ENCODE peak calls at places on chromosomes 12 and 14, in eight cellular contexts. H is GM23338, O is K562, C is H1, X is HCT116, W is endothelial cell of umbilical vein, U is HepG2, J is GM12878. K is an unnamed sample.

GRCh38 chr12:16075887-16076286 is 164.8 kb downstream of the DERA start:
- DNase-seq in H (no peak), X (no peak), O (no peak), W (no peak), J (no peak), C (no peak), U (no peak), K (no peak)

GRCh38 chr12:70815866-70816470 is 104.6 kb downstream of the PTPRR start:
- DNase-seq in X (no peak), J (no peak), H (no peak), O (no peak), U (no peak), W (no peak), C (no peak), K (no peak)

GRCh38 chr12:112759786-112760185 is 31.8 kb upstream of the RPH3A start:
- DNase-seq in O (no peak), X (no peak), J (no peak), U (no peak), C (no peak), H (no peak), W (no peak), K (no peak)

GRCh38 chr12:6458281-6459003 is 6.6 kb downstream of the TAPBPL start:
- DNase-seq in O (no peak), U (no peak), J (no peak), W (no peak), C (no peak), H (no peak), X (no peak), K (no peak)

GRCh38 chr12:107536613-107537012 is 149.0 kb upstream of the PWP1 start:
- DNase-seq in O (no peak), X (no peak), C (no peak), U (no peak), W (no peak), J (no peak), H (no peak), K (no peak)

GRCh38 chr12:31017535-31017934 is 56.1 kb upstream of the DDX11 start:
- DNase-seq in X (no peak), H (no peak), W (peak), C (no peak), U (no peak), O (no peak), J (no peak), K (no peak)

GRCh38 chr14:79417961-79418360 is 793.3 kb downstream of the DIO2 start:
- DNase-seq in O (no peak), X (no peak), U (no peak), C (no peak), W (peak), H (no peak), J (no peak), K (no peak)

GRCh38 chr12:28235017-28235416 is 44.8 kb downstream of the CCDC91 start:
- DNase-seq in O (no peak), C (no peak), U (no peak), X (no peak), W (no peak), H (no peak), J (no peak), K (no peak)

GRCh38 chr14:69101331-69101826 is 51.5 kb downstream of the DCAF5 start:
- DNase-seq in H (peak), O (peak), U (no peak), X (peak), C (no peak), W (peak), J (no peak), K (no peak)

GRCh38 chr12:80293347-80293746 is 150.7 kb upstream of the PTPRQ start:
- DNase-seq in W (no peak), C (no peak), U (no peak), H (no peak), J (peak), X (no peak), O (no peak), K (no peak)

GRCh38 chr12:8493084-8493483 is 20.2 kb upstream of the CLEC4D start:
- DNase-seq in H (no peak), J (peak), U (no peak), W (no peak), X (no peak), C (no peak), O (no peak), K (no peak)

GRCh38 chr12:4082809-4083447 is 190.6 kb upstream of the CCND2 start:
- DNase-seq in O (no peak), X (no peak), J (no peak), W (no peak), C (no peak), U (no peak), H (no peak), K (no peak)

GRCh38 chr14:53969326-53969725 is 12.7 kb upstream of the BMP4 start:
- DNase-seq in O (no peak), H (no peak), J (no peak), U (no peak), X (no peak), C (no peak), W (no peak), K (no peak)

GRCh38 chr14:49992901-49993335 is 100.0 kb downstream of the ARF6 start:
- DNase-seq in C (no peak), U (peak), W (no peak), X (no peak), O (no peak), H (no peak), J (peak), K (no peak)

GRCh38 chr12:59329457-59329856 is 266.4 kb upstream of the SLC16A7 start:
- DNase-seq in W (no peak), H (no peak), X (no peak), U (no peak), J (no peak), C (no peak), O (no peak), K (no peak)

GRCh38 chr14:54673193-54674121 is 106.5 kb downstream of the SAMD4A start:
- DNase-seq in W (no peak), X (no peak), J (no peak), C (no peak), H (peak), U (no peak), O (peak), K (no peak)

GRCh38 chr14:54784060-54784459 is 118.6 kb downstream of the GCH1 start:
- DNase-seq in X (no peak), H (no peak), U (no peak), O (no peak), W (no peak), C (no peak), J (no peak), K (no peak)

GRCh38 chr12:6860942-6861341 is 6.4 kb upstream of the TPI1 start:
- DNase-seq in O (no peak), U (no peak), H (no peak), W (no peak), J (no peak), C (no peak), X (no peak), K (no peak)

GRCh38 chr14:105135700-105136395 is 32.7 kb downstream of the JAG2 start:
- DNase-seq in X (no peak), H (no peak), U (no peak), W (no peak), C (no peak), O (no peak), J (no peak), K (no peak)

GRCh38 chr12:27523305-27523641 is 733 bp upstream of the PPFIBP1 start:
- DNase-seq in W (no peak), C (no peak), X (no peak), J (no peak), O (no peak), H (no peak), U (no peak), K (no peak)

GRCh38 chr14:24734917-24735500 is 101.0 kb upstream of the GZMB start:
- DNase-seq in J (no peak), U (peak), W (peak), O (peak), H (peak), X (peak), C (no peak), K (peak)

GRCh38 chr12:132444957-132445883 is 44.7 kb upstream of the FBRSL1 start:
- DNase-seq in O (no peak), H (peak), U (no peak), J (no peak), W (no peak), C (no peak), X (no peak), K (no peak)

GRCh38 chr12:132955094-132955932 is 793 bp downstream of the ZNF605 start:
- DNase-seq in C (no peak), J (no peak), H (peak), O (no peak), U (peak), X (no peak), W (peak), K (no peak)

GRCh38 chr12:93763746-93764147 is 86.6 kb downstream of the CRADD start:
- DNase-seq in O (no peak), H (peak), X (no peak), C (no peak), W (no peak), U (no peak), J (no peak), K (no peak)

GRCh38 chr12:52344111-52344510 is 22.9 kb upstream of the KRT83 start:
- DNase-seq in O (no peak), X (no peak), H (no peak), W (no peak), J (no peak), U (no peak), C (no peak), K (no peak)

GRCh38 chr14:88299865-88300264 is 23.2 kb downstream of the KCNK10 start:
- DNase-seq in J (no peak), W (no peak), H (no peak), U (no peak), O (no peak), X (no peak), C (no peak), K (no peak)

GRCh38 chr12:27477049-27477448 is 30.5 kb downstream of the SMCO2 start:
- DNase-seq in H (no peak), W (no peak), J (no peak), X (no peak), C (no peak), U (no peak), O (no peak), K (no peak)

GRCh38 chr12:5710260-5710878 is 234.7 kb downstream of the ANO2 start:
- DNase-seq in H (no peak), W (no peak), U (no peak), O (no peak), J (no peak), X (no peak), C (no peak), K (no peak)

GRCh38 chr14:95281560-95282176 is 38.0 kb downstream of the CLMN start:
- DNase-seq in H (no peak), W (no peak), C (no peak), X (no peak), U (no peak), O (no peak), J (no peak), K (no peak)

GRCh38 chr12:62170241-62170640 is 90.0 kb upstream of the USP15 start:
- DNase-seq in X (no peak), J (no peak), U (no peak), C (no peak), W (no peak), O (no peak), H (no peak), K (no peak)

GRCh38 chr14:100293497-100294212 is 12.6 kb downstream of the SLC25A29 start:
- DNase-seq in U (no peak), J (no peak), H (no peak), X (no peak), C (no peak), W (no peak), O (no peak), K (no peak)

GRCh38 chr12:23621910-23622309 is 327.6 kb downstream of the SOX5 start:
- DNase-seq in X (no peak), J (no peak), O (no peak), C (no peak), U (no peak), H (no peak), W (peak), K (no peak)

GRCh38 chr12:6635856-6636521 is at the start of gene LPAR5:
- DNase-seq in W (no peak), U (no peak), J (no peak), H (peak), X (peak), O (peak), C (no peak), K (no peak)

GRCh38 chr12:114665411-114666181 is 18.4 kb downstream of the TBX3 start:
- DNase-seq in H (peak), X (no peak), U (no peak), C (no peak), W (no peak), J (no peak), O (no peak), K (peak)

GRCh38 chr12:105738036-105738435 is 400.7 kb downstream of the NUAK1 start:
- DNase-seq in X (no peak), W (peak), C (no peak), U (no peak), J (no peak), O (no peak), H (no peak), K (no peak)

GRCh38 chr12:129196927-129197326 is 343.6 kb downstream of the GLT1D1 start:
- DNase-seq in J (no peak), X (no peak), C (no peak), H (no peak), U (no peak), O (no peak), W (no peak), K (no peak)

GRCh38 chr12:2984698-2985097 is 25.5 kb downstream of the TEAD4 start:
- DNase-seq in J (no peak), H (no peak), X (no peak), W (no peak), U (no peak), C (no peak), O (no peak), K (no peak)

GRCh38 chr12:6328045-6328779 is 13.7 kb downstream of the TNFRSF1A start:
- DNase-seq in H (no peak), O (no peak), W (no peak), X (no peak), U (no peak), C (no peak), J (no peak), K (no peak)

GRCh38 chr14:91186515-91187066 is 57.9 kb downstream of the GPR68 start:
- DNase-seq in W (no peak), J (no peak), O (no peak), C (no peak), U (no peak), H (no peak), X (no peak), K (no peak)

GRCh38 chr12:12819221-12819620 is 6.1 kb downstream of the DDX47 start:
- DNase-seq in C (no peak), X (no peak), H (no peak), W (no peak), U (no peak), O (no peak), J (no peak), K (no peak)

GRCh38 chr12:12821975-12822374 is 8.8 kb downstream of the DDX47 start:
- DNase-seq in X (no peak), H (no peak), O (no peak), W (no peak), J (no peak), U (no peak), C (no peak), K (no peak)

GRCh38 chr12:12818693-12819092 is 5.5 kb downstream of the DDX47 start:
- DNase-seq in C (no peak), H (no peak), U (no peak), X (no peak), O (no peak), W (no peak), J (no peak), K (no peak)

GRCh38 chr12:12817611-12818010 is 4.5 kb downstream of the DDX47 start:
- DNase-seq in W (no peak), X (no peak), C (no peak), O (no peak), U (no peak), H (no peak), J (no peak), K (no peak)

GRCh38 chr12:12819752-12820311 is 6.7 kb downstream of the DDX47 start:
- DNase-seq in O (no peak), J (no peak), X (no peak), W (peak), H (no peak), C (no peak), U (no peak), K (no peak)
- TF ChIP-seq POLR2AphosphoS5 in O (no peak), J (no peak), X (no peak), W (no peak), H (no peak), C (no peak), U (no peak), K (no peak)

GRCh38 chr14:22887260-22887989 is 4.4 kb downstream of the REM2 start:
- DNase-seq in X (peak), C (no peak), W (no peak), O (peak), U (no peak), H (peak), J (peak), K (no peak)

GRCh38 chr14:22886500-22887259 is 3.7 kb downstream of the REM2 start:
- DNase-seq in U (no peak), H (peak), O (peak), C (no peak), W (peak), J (peak), X (peak), K (no peak)

GRCh38 chr14:22885975-22886374 is 3.0 kb downstream of the REM2 start:
- DNase-seq in C (no peak), X (no peak), J (no peak), O (no peak), U (no peak), W (no peak), H (no peak), K (no peak)

GRCh38 chr14:22888662-22889061 is 5.6 kb downstream of the REM2 start:
- DNase-seq in W (no peak), C (no peak), O (no peak), U (no peak), J (peak), H (no peak), X (no peak), K (no peak)

DNA sequence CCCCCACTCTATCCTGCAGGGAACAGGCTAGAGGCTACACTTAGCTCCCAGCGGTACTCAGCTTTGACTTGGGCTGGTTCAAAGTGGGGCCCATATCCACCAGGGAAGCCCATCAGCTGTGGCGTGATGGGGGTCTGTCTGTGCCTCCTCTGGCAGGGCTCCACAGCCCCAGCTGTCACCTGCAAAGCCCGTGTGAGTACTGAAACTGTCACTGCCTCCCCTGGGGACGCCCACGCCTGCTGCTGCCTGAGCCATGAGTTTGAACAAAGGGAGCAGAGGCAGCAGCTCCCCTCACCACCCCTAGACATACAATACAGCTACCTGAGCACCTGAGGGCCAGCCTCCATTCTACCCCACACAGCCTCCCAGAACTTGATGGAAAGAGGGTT is 5.0 kb downstream of the REM2 start:
- DNase-seq in U (no peak), H (no peak), W (no peak), C (no peak), X (no peak), J (peak), O (no peak), K (no peak)
- H3K27ac ChIP-seq in U (no peak), H (no peak), W (no peak), C (no peak), X (peak), J (peak), O (peak), K (no peak)

GRCh38 chr12:20370001-20370381 is 1.7 kb downstream of the PDE3A start:
- DNase-seq in J (no peak), C (peak), U (no peak), W (peak), H (peak), X (no peak), O (no peak), K (no peak)
- TF ChIP-seq EZH2 in J (no peak), C (no peak), U (no peak), W (no peak), H (no peak), X (no peak), O (no peak), K (no peak)

GRCh38 chr12:46450279-46450748 is 77.7 kb upstream of the SLC38A2 start:
- DNase-seq in U (no peak), O (peak), X (no peak), J (no peak), C (no peak), W (peak), H (no peak), K (no peak)
- TF ChIP-seq POLR2AphosphoS5 in U (no peak), O (no peak), X (peak), J (no peak), C (no peak), W (peak), H (no peak), K (no peak)

DNA sequence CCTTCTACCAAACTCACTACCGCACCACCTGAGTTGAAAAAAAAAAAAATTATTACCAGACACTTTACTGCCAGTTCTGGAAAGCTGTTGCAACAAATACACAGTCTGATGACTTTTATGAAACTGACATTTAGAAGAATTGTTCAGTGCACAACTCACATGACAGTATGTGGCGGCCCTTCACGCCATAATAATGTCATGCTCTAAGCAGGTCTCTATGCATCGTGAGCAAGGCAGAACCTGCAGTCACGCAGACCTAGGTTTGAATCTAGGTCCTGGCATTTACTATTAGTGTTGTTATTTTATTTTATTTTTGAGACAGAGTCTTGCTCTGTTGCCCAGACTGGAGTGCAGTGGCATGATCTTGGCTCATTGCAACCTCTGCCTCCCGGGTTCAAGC is 8.1 kb downstream of the MYL2 start:
- DNase-seq in X (no peak), U (no peak), O (no peak), H (no peak), J (no peak), C (no peak), W (no peak), K (no peak)
- H3K27ac ChIP-seq in X (no peak), U (no peak), O (no peak), H (no peak), J (peak), C (no peak), W (no peak), K (no peak)

GRCh38 chr14:76307786-76308780 is 67.9 kb upstream of the ESRRB start:
- DNase-seq in J (no peak), H (no peak), W (no peak), X (no peak), C (no peak), O (no peak), U (no peak), K (no peak)

GRCh38 chr14:76304536-76305473 is 71.1 kb upstream of the ESRRB start:
- DNase-seq in U (no peak), J (no peak), W (no peak), H (no peak), C (no peak), O (no peak), X (no peak), K (no peak)

GRCh38 chr14:76306131-76306530 is 69.8 kb upstream of the ESRRB start:
- DNase-seq in W (no peak), U (no peak), H (no peak), C (no peak), X (no peak), O (no peak), J (no peak), K (no peak)

GRCh38 chr14:76309572-76310551 is 66.1 kb upstream of the ESRRB start:
- DNase-seq in U (no peak), C (no peak), X (no peak), O (no peak), W (no peak), J (no peak), H (peak), K (no peak)

GRCh38 chr14:76305474-76305826 is 70.5 kb upstream of the ESRRB start:
- DNase-seq in U (no peak), O (no peak), H (no peak), C (no peak), J (no peak), W (no peak), X (no peak), K (no peak)
- TF ChIP-seq EZH2 in U (no peak), O (no peak), H (no peak), C (no peak), J (no peak), W (no peak), X (no peak), K (no peak)